ENCODE peak calls at places on chromosome 16, in ten cellular contexts. P is posterior cingulate gyrus; V is HFFc6; O is fibroblast of the aortic adventitia; H is H7; K is HCEC 1CT; U is fibroblast of mammary gland; S is CD8-positive, alpha-beta memory T cell; R is nucleus accumbens; X is PC-3. A is an unnamed sample.

GRCh38 chr16:15792563-15792971 is 64.3 kb downstream of the MYH11 start:
- DNase-seq in P (no peak), V (no peak), O (no peak), H (no peak), K (no peak), U (no peak), S (no peak), R (no peak), X (no peak), A (no peak)

GRCh38 chr16:85179344-85180046 is 67.2 kb upstream of the CIBAR2 start:
- DNase-seq in P (no peak), V (peak; percentile 13), O (no peak), H (no peak), K (no peak), U (no peak), S (no peak), R (no peak), X (no peak), A (no peak)

GRCh38 chr16:85306071-85306792 is 194.0 kb upstream of the CIBAR2 start:
- DNase-seq in P (no peak), V (peak; percentile 82), O (peak; percentile 92), H (peak; percentile 68), K (peak; percentile 57), U (peak; percentile 85), S (no peak), R (no peak), X (peak; percentile 41), A (peak; percentile 79)

GRCh38 chr16:11007714-11008240 is 63.4 kb downstream of the CLEC16A start:
- DNase-seq in P (no peak), V (no peak), O (no peak), H (no peak), K (no peak), U (no peak), S (no peak), R (no peak), X (no peak), A (no peak)

GRCh38 chr16:70689035-70689969 is 3.4 kb upstream of the MTSS2 start:
- DNase-seq in P (no peak), V (no peak), O (no peak), H (no peak), K (no peak), U (no peak), S (no peak), R (no peak), X (no peak), A (no peak)

GRCh38 chr16:87178977-87179376 is 138.2 kb downstream of the C16orf95 start:
- DNase-seq in P (no peak), V (peak; percentile 9), O (peak; percentile 60), H (peak; percentile 73), K (peak; percentile 55), U (peak; percentile 41), S (no peak), R (no peak), X (peak; percentile 67), A (no peak)

GRCh38 chr16:24009060-24009459 is 173.3 kb downstream of the PRKCB start:
- DNase-seq in P (no peak), V (no peak), O (no peak), H (no peak), K (no peak), U (no peak), S (no peak), R (no peak), X (no peak), A (no peak)

GRCh38 chr16:86252596-86252995 is 257.7 kb upstream of the FOXF1 start:
- DNase-seq in P (no peak), V (peak; percentile 15), O (peak; percentile 46), H (peak; percentile 79), K (peak; percentile 48), U (peak; percentile 43), S (no peak), R (no peak), X (no peak), A (no peak)

GRCh38 chr16:61313931-61314330 is 722.3 kb downstream of the CDH8 start:
- DNase-seq in P (no peak), V (no peak), O (no peak), H (no peak), K (no peak), U (no peak), S (no peak), R (no peak), X (no peak), A (no peak)

GRCh38 chr16:88541831-88542230 is 28.4 kb upstream of the ZC3H18 start:
- DNase-seq in P (no peak), V (no peak), O (no peak), H (peak; percentile 58), K (no peak), U (no peak), S (no peak), R (no peak), X (no peak), A (no peak)

GRCh38 chr16:55118701-55119260 is 188.1 kb downstream of the IRX5 start:
- DNase-seq in P (no peak), V (no peak), O (no peak), H (no peak), K (no peak), U (no peak), S (no peak), R (no peak), X (no peak), A (no peak)

GRCh38 chr16:23857256-23857891 is 21.6 kb downstream of the PRKCB start:
- DNase-seq in P (no peak), V (no peak), O (no peak), H (no peak), K (no peak), U (no peak), S (no peak), R (no peak), X (no peak), A (no peak)

GRCh38 chr16:78210305-78210704 is 110.9 kb downstream of the WWOX start:
- DNase-seq in P (no peak), V (no peak), O (peak; percentile 13), H (no peak), K (peak; percentile 28), U (peak; percentile 44), S (no peak), R (no peak), X (peak; percentile 90), A (no peak)

GRCh38 chr16:12321363-12321762 is 344.8 kb downstream of the SNX29 start:
- DNase-seq in P (no peak), V (no peak), O (no peak), H (no peak), K (no peak), U (no peak), S (no peak), R (no peak), X (no peak), A (no peak)

GRCh38 chr16:9844361-9844760 is 337.9 kb downstream of the GRIN2A start:
- DNase-seq in P (no peak), V (no peak), O (peak; percentile 75), H (no peak), K (peak; percentile 78), U (peak; percentile 97), S (no peak), R (no peak), X (peak; percentile 28), A (no peak)

GRCh38 chr16:72291121-72291520 is 119.2 kb upstream of the PMFBP1 start:
- DNase-seq in P (no peak), V (peak; percentile 69), O (peak; percentile 77), H (no peak), K (peak; percentile 85), U (peak; percentile 65), S (no peak), R (no peak), X (no peak), A (no peak)

GRCh38 chr16:89007371-89008249 is 30.6 kb upstream of the CBFA2T3 start:
- DNase-seq in P (no peak), V (no peak), O (no peak), H (peak; percentile 63), K (no peak), U (no peak), S (no peak), R (no peak), X (no peak), A (peak; percentile 44)

GRCh38 chr16:2687531-2688308 is 5.4 kb downstream of the KCTD5 start:
- DNase-seq in P (peak; percentile 3), V (no peak), O (no peak), H (peak; percentile 47), K (no peak), U (no peak), S (no peak), R (no peak), X (no peak), A (no peak)

GRCh38 chr16:78584213-78584860 is 484.9 kb downstream of the WWOX start:
- DNase-seq in P (no peak), V (no peak), O (no peak), H (no peak), K (no peak), U (no peak), S (no peak), R (no peak), X (no peak), A (no peak)

GRCh38 chr16:8632675-8633182 is 11.2 kb downstream of the METTL22 start:
- DNase-seq in P (no peak), V (no peak), O (no peak), H (no peak), K (no peak), U (no peak), S (no peak), R (no peak), X (no peak), A (no peak)

GRCh38 chr16:5907544-5907943 is 809.9 kb upstream of the EEF2KMT start:
- DNase-seq in P (no peak), V (no peak), O (no peak), H (no peak), K (no peak), U (no peak), S (no peak), R (no peak), X (no peak), A (no peak)

GRCh38 chr16:81035975-81036750 is 521 bp downstream of the ATMIN start:
- DNase-seq in P (peak; percentile 12), V (peak; percentile 2), O (peak; percentile 33), H (peak; percentile 83), K (peak; percentile 23), U (peak; percentile 19), S (peak; percentile 27), R (peak; percentile 44), X (peak; percentile 3), A (no peak)

GRCh38 chr16:31404353-31405064 is 11.4 kb downstream of the ITGAD start:
- DNase-seq in P (no peak), V (no peak), O (peak; percentile 44), H (no peak), K (peak; percentile 76), U (peak; percentile 73), S (no peak), R (no peak), X (peak; percentile 45), A (no peak)

GRCh38 chr16:31112711-31113419 is 4.6 kb upstream of the KAT8 start:
- DNase-seq in P (no peak), V (no peak), O (no peak), H (peak; percentile 10), K (no peak), U (no peak), S (no peak), R (no peak), X (no peak), A (no peak)

GRCh38 chr16:30131869-30132475 is 9.0 kb upstream of the MAPK3 start:
- DNase-seq in P (no peak), V (no peak), O (peak; percentile 38), H (no peak), K (no peak), U (no peak), S (no peak), R (no peak), X (no peak), A (no peak)

GRCh38 chr16:11155284-11155806 is 100.7 kb downstream of the SOCS1 start:
- DNase-seq in P (no peak), V (peak; percentile 92), O (peak; percentile 91), H (no peak), K (peak; percentile 54), U (peak; percentile 41), S (no peak), R (no peak), X (peak; percentile 73), A (no peak)

GRCh38 chr16:23948949-23949392 is 113.2 kb downstream of the PRKCB start:
- DNase-seq in P (no peak), V (no peak), O (no peak), H (no peak), K (no peak), U (no peak), S (peak; percentile 29), R (no peak), X (no peak), A (no peak)

GRCh38 chr16:87570938-87571867 is 31.1 kb upstream of the JPH3 start:
- DNase-seq in P (no peak), V (peak; percentile 58), O (peak; percentile 77), H (peak; percentile 94), K (peak; percentile 65), U (peak; percentile 40), S (no peak), R (no peak), X (peak; percentile 54), A (no peak)

A was measured in natural killer cell treated with Interleukin-12 subunit alpha and Interleukin-12 subunit beta and Interleukin-15 and Interleukin-18, amount 100 ng/mL, for 72 hours.